ENCODE peak calls at places on chromosomes 11 and 22, in nine cellular contexts. One of them, this sample, is unnamed.

GRCh38 chr11:73715551-73715950 is 45.3 kb downstream of the RAB6A start:
- DNase-seq in transverse colon: no peak
- DNase-seq in GM12891: no peak
- DNase-seq in gastrocnemius medialis: no peak
- DNase-seq in uterus: no peak
- DNase-seq in spleen: no peak
- DNase-seq in thyroid gland: no peak
- DNase-seq in A549: no peak
- DNase-seq in H54: no peak
- DNase-seq in this sample: no peak

GRCh38 chr22:22851969-22852368 is 35.6 kb upstream of the IGLL5 start:
- DNase-seq in transverse colon: no peak
- DNase-seq in spleen: no peak
- DNase-seq in GM12891: no peak
- DNase-seq in thyroid gland: no peak
- DNase-seq in A549: no peak
- DNase-seq in H54: no peak
- DNase-seq in uterus: no peak
- DNase-seq in gastrocnemius medialis: no peak
- DNase-seq in this sample: no peak

GRCh38 chr11:94129505-94130335 is 1.1 kb downstream of the PANX1 start:
- DNase-seq in H54: no peak
- DNase-seq in uterus: no peak
- DNase-seq in spleen: no peak
- DNase-seq in transverse colon: peak
- DNase-seq in A549: no peak
- DNase-seq in GM12891: no peak
- DNase-seq in thyroid gland: no peak
- DNase-seq in gastrocnemius medialis: no peak
- DNase-seq in this sample: peak

GRCh38 chr11:33168605-33169240 is 7.4 kb upstream of the CSTF3 start:
- DNase-seq in spleen: no peak
- DNase-seq in gastrocnemius medialis: no peak
- DNase-seq in H54: no peak
- DNase-seq in GM12891: no peak
- DNase-seq in A549: no peak
- DNase-seq in thyroid gland: no peak
- DNase-seq in transverse colon: no peak
- DNase-seq in uterus: no peak
- DNase-seq in this sample: no peak

GRCh38 chr11:30245621-30246020 is 14.8 kb downstream of the FSHB start:
- DNase-seq in spleen: no peak
- DNase-seq in transverse colon: no peak
- DNase-seq in GM12891: no peak
- DNase-seq in thyroid gland: no peak
- DNase-seq in H54: no peak
- DNase-seq in A549: no peak
- DNase-seq in gastrocnemius medialis: no peak
- DNase-seq in uterus: no peak
- DNase-seq in this sample: no peak

GRCh38 chr11:48210052-48210451 is 6.6 kb upstream of the OR4B1 start:
- DNase-seq in uterus: no peak
- DNase-seq in spleen: no peak
- DNase-seq in gastrocnemius medialis: no peak
- DNase-seq in thyroid gland: no peak
- DNase-seq in A549: peak
- DNase-seq in H54: no peak
- DNase-seq in transverse colon: no peak
- DNase-seq in GM12891: no peak
- DNase-seq in this sample: no peak

GRCh38 chr11:123413636-123414035 is 16.4 kb upstream of the GRAMD1B start:
- DNase-seq in transverse colon: no peak
- DNase-seq in H54: no peak
- DNase-seq in spleen: no peak
- DNase-seq in thyroid gland: no peak
- DNase-seq in gastrocnemius medialis: no peak
- DNase-seq in uterus: no peak
- DNase-seq in A549: no peak
- DNase-seq in GM12891: no peak
- DNase-seq in this sample: no peak

GRCh38 chr22:29503811-29504372 is 23.9 kb downstream of the NEFH start:
- DNase-seq in thyroid gland: peak
- DNase-seq in GM12891: no peak
- DNase-seq in H54: no peak
- DNase-seq in spleen: no peak
- DNase-seq in gastrocnemius medialis: peak
- DNase-seq in uterus: peak
- DNase-seq in transverse colon: peak
- DNase-seq in A549: no peak
- DNase-seq in this sample: peak

GRCh38 chr11:119889111-119889510 is 160.1 kb upstream of the NECTIN1 start:
- DNase-seq in A549: no peak
- DNase-seq in GM12891: no peak
- DNase-seq in gastrocnemius medialis: no peak
- DNase-seq in spleen: peak
- DNase-seq in thyroid gland: no peak
- DNase-seq in transverse colon: no peak
- DNase-seq in H54: no peak
- DNase-seq in uterus: no peak
- DNase-seq in this sample: no peak

GRCh38 chr11:102733232-102733875 is 8.6 kb upstream of the MMP8 start:
- DNase-seq in gastrocnemius medialis: no peak
- DNase-seq in uterus: no peak
- DNase-seq in spleen: peak
- DNase-seq in A549: peak
- DNase-seq in transverse colon: peak
- DNase-seq in thyroid gland: no peak
- DNase-seq in GM12891: peak
- DNase-seq in H54: peak
- DNase-seq in this sample: peak

GRCh38 chr22:43180670-43181069 is 6.3 kb downstream of the TTLL12 start:
- DNase-seq in A549: no peak
- DNase-seq in spleen: no peak
- DNase-seq in GM12891: no peak
- DNase-seq in transverse colon: no peak
- DNase-seq in uterus: no peak
- DNase-seq in H54: no peak
- DNase-seq in gastrocnemius medialis: no peak
- DNase-seq in thyroid gland: no peak
- DNase-seq in this sample: no peak

GRCh38 chr11:61157743-61158142 is 3.5 kb downstream of the VPS37C start:
- DNase-seq in gastrocnemius medialis: no peak
- DNase-seq in GM12891: no peak
- DNase-seq in A549: no peak
- DNase-seq in H54: no peak
- DNase-seq in thyroid gland: no peak
- DNase-seq in spleen: peak
- DNase-seq in transverse colon: no peak
- DNase-seq in uterus: no peak
- DNase-seq in this sample: no peak

DNA sequence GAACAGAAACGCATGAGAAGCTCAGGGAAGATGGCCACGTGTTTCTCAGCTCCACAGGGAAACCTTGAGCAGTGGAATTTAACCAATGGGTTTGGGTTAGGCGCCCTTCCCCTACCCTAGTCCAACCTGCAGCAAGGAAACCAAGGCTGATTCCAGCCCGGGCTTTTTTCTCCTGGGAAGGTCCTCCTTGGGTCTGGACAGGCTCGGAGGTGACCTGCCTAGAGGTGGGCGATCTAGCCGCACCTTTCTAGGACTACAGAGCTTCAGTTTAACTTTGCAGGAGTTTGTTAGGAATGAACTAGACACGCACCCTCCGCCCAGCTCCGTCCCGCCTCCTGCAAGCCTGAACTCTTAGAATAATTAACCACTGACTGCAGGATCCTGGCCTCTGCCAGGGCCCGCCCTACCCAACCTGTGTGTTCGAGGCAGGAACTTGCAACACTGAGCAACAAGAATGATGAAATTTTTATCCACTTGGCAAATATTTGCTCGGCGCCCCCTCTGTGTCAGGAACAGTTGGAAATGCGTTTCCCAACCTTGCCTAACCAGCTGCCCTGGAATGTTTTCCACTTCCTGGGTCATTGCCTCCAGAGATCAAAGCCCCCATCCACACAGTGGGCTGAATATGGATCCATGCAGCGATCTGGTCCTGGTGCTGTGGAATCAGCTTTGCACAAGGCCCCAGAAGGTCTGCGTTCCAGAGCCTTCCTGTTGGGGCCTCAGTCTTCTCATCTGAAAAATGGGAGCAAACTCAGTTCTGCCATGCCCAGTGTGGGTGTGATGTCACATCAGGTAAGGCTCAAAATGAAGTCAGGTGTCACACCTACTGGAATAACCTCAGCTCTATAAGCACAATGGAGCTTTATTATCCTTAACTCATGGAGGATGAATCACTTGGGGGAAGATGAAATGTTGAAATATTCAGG is 13.3 kb downstream of the MPST start:
- DNase-seq in thyroid gland: peak
- DNase-seq in A549: peak
- DNase-seq in uterus: peak
- DNase-seq in spleen: no peak
- DNase-seq in transverse colon: peak
- DNase-seq in H54: no peak
- DNase-seq in gastrocnemius medialis: peak
- DNase-seq in GM12891: no peak
- DNase-seq in this sample: no peak
- TF ChIP-seq POLR2A in thyroid gland: no peak
- TF ChIP-seq POLR2A in A549: peak
- TF ChIP-seq POLR2A in uterus: no peak
- TF ChIP-seq POLR2A in spleen: no peak
- TF ChIP-seq POLR2A in transverse colon: peak
- TF ChIP-seq POLR2A in H54: no peak
- TF ChIP-seq POLR2A in gastrocnemius medialis: no peak
- TF ChIP-seq POLR2A in GM12891: no peak
- TF ChIP-seq POLR2A in this sample: no peak

GRCh38 chr11:36157151-36157519 is 132.1 kb downstream of the COMMD9 start:
- DNase-seq in thyroid gland: no peak
- DNase-seq in GM12891: no peak
- DNase-seq in transverse colon: no peak
- DNase-seq in uterus: no peak
- DNase-seq in A549: no peak
- DNase-seq in H54: no peak
- DNase-seq in spleen: no peak
- DNase-seq in gastrocnemius medialis: no peak
- DNase-seq in this sample: no peak

GRCh38 chr11:36153581-36153980 is 135.6 kb downstream of the COMMD9 start:
- DNase-seq in spleen: no peak
- DNase-seq in A549: no peak
- DNase-seq in gastrocnemius medialis: no peak
- DNase-seq in H54: no peak
- DNase-seq in uterus: no peak
- DNase-seq in GM12891: no peak
- DNase-seq in thyroid gland: no peak
- DNase-seq in transverse colon: no peak
- DNase-seq in this sample: no peak

GRCh38 chr11:36155770-36156485 is 133.3 kb downstream of the COMMD9 start:
- DNase-seq in H54: peak
- DNase-seq in A549: no peak
- DNase-seq in transverse colon: no peak
- DNase-seq in GM12891: no peak
- DNase-seq in gastrocnemius medialis: no peak
- DNase-seq in spleen: no peak
- DNase-seq in uterus: no peak
- DNase-seq in thyroid gland: no peak
- DNase-seq in this sample: no peak

GRCh38 chr11:36156486-36157150 is 132.6 kb downstream of the COMMD9 start:
- DNase-seq in spleen: no peak
- DNase-seq in uterus: peak
- DNase-seq in gastrocnemius medialis: no peak
- DNase-seq in transverse colon: no peak
- DNase-seq in GM12891: no peak
- DNase-seq in A549: no peak
- DNase-seq in H54: no peak
- DNase-seq in thyroid gland: no peak
- DNase-seq in this sample: no peak

GRCh38 chr11:36155301-36155700 is 133.9 kb downstream of the COMMD9 start:
- DNase-seq in A549: no peak
- DNase-seq in gastrocnemius medialis: no peak
- DNase-seq in spleen: no peak
- DNase-seq in uterus: peak
- DNase-seq in H54: no peak
- DNase-seq in transverse colon: no peak
- DNase-seq in GM12891: no peak
- DNase-seq in thyroid gland: no peak
- DNase-seq in this sample: no peak
- TF ChIP-seq POLR2A in A549: no peak
- TF ChIP-seq POLR2A in gastrocnemius medialis: no peak
- TF ChIP-seq POLR2A in spleen: no peak
- TF ChIP-seq POLR2A in uterus: no peak
- TF ChIP-seq POLR2A in H54: no peak
- TF ChIP-seq POLR2A in transverse colon: no peak
- TF ChIP-seq POLR2A in GM12891: no peak
- TF ChIP-seq POLR2A in thyroid gland: no peak
- TF ChIP-seq POLR2A in this sample: no peak

GRCh38 chr11:41309716-41310115 is 149.7 kb downstream of the LRRC4C start:
- DNase-seq in uterus: no peak
- DNase-seq in transverse colon: no peak
- DNase-seq in gastrocnemius medialis: no peak
- DNase-seq in thyroid gland: no peak
- DNase-seq in A549: no peak
- DNase-seq in spleen: no peak
- DNase-seq in H54: no peak
- DNase-seq in GM12891: no peak
- DNase-seq in this sample: no peak
- TF ChIP-seq POLR2A in uterus: no peak
- TF ChIP-seq POLR2A in transverse colon: no peak
- TF ChIP-seq POLR2A in gastrocnemius medialis: no peak
- TF ChIP-seq POLR2A in thyroid gland: no peak
- TF ChIP-seq POLR2A in A549: no peak
- TF ChIP-seq POLR2A in spleen: no peak
- TF ChIP-seq POLR2A in H54: no peak
- TF ChIP-seq POLR2A in GM12891: no peak
- TF ChIP-seq POLR2A in this sample: no peak

GRCh38 chr22:41480397-41480735 is 11.4 kb downstream of the ACO2 start:
- DNase-seq in gastrocnemius medialis: no peak
- DNase-seq in GM12891: no peak
- DNase-seq in spleen: no peak
- DNase-seq in thyroid gland: no peak
- DNase-seq in transverse colon: no peak
- DNase-seq in H54: no peak
- DNase-seq in uterus: no peak
- DNase-seq in A549: no peak
- DNase-seq in this sample: no peak

GRCh38 chr22:41481131-41481830 is 12.4 kb downstream of the ACO2 start:
- DNase-seq in thyroid gland: peak
- DNase-seq in uterus: peak
- DNase-seq in spleen: no peak
- DNase-seq in H54: no peak
- DNase-seq in A549: no peak
- DNase-seq in GM12891: no peak
- DNase-seq in transverse colon: no peak
- DNase-seq in gastrocnemius medialis: peak
- DNase-seq in this sample: no peak

GRCh38 chr22:41478473-41478872 is 9.6 kb downstream of the ACO2 start:
- DNase-seq in uterus: no peak
- DNase-seq in H54: no peak
- DNase-seq in thyroid gland: no peak
- DNase-seq in A549: no peak
- DNase-seq in transverse colon: no peak
- DNase-seq in spleen: no peak
- DNase-seq in gastrocnemius medialis: no peak
- DNase-seq in GM12891: no peak
- DNase-seq in this sample: no peak

GRCh38 chr22:41478891-41479521 is 10.1 kb downstream of the ACO2 start:
- DNase-seq in A549: no peak
- DNase-seq in GM12891: no peak
- DNase-seq in transverse colon: no peak
- DNase-seq in thyroid gland: no peak
- DNase-seq in gastrocnemius medialis: peak
- DNase-seq in uterus: no peak
- DNase-seq in spleen: no peak
- DNase-seq in H54: no peak
- DNase-seq in this sample: no peak

GRCh38 chr22:41479671-41480396 is 10.9 kb downstream of the ACO2 start:
- DNase-seq in spleen: no peak
- DNase-seq in uterus: no peak
- DNase-seq in A549: no peak
- DNase-seq in thyroid gland: no peak
- DNase-seq in gastrocnemius medialis: peak
- DNase-seq in transverse colon: no peak
- DNase-seq in H54: peak
- DNase-seq in GM12891: no peak
- DNase-seq in this sample: no peak
- TF ChIP-seq POLR2A in spleen: no peak
- TF ChIP-seq POLR2A in uterus: no peak
- TF ChIP-seq POLR2A in A549: no peak
- TF ChIP-seq POLR2A in thyroid gland: no peak
- TF ChIP-seq POLR2A in gastrocnemius medialis: no peak
- TF ChIP-seq POLR2A in transverse colon: no peak
- TF ChIP-seq POLR2A in H54: no peak
- TF ChIP-seq POLR2A in GM12891: no peak
- TF ChIP-seq POLR2A in this sample: no peak